ENCODE peak calls at places on chromosomes 13 and 19, in seven cellular contexts. J, P, N, R, U, Z and K are unnamed samples.

GRCh38 chr13:91017669-91018053 is 329.8 kb upstream of the MIR17HG start:
- DNase-seq in J (no peak), Z (no peak), R (no peak), P (no peak), N (no peak), U (no peak), K (no peak)

GRCh38 chr19:34084396-34085145 is 87.7 kb upstream of the LSM14A start:
- DNase-seq in N (no peak), Z (no peak), U (no peak), J (no peak), R (no peak), P (no peak), K (no peak)

GRCh38 chr13:30850204-30850866 is 55.7 kb upstream of the MEDAG start:
- DNase-seq in N (no peak), P (peak; percentile 31), J (no peak), R (no peak), U (no peak), Z (no peak), K (no peak)

GRCh38 chr19:30811397-30812098 is 439.4 kb downstream of the ZNF536 start:
- DNase-seq in P (no peak), J (no peak), Z (no peak), R (no peak), U (no peak), N (no peak), K (no peak)

GRCh38 chr19:45150731-45151725 is 9.8 kb downstream of the NKPD1 start:
- DNase-seq in N (no peak), Z (no peak), P (no peak), U (no peak), R (no peak), J (no peak), K (no peak)

GRCh38 chr13:31835932-31836331 is 96.6 kb downstream of the RXFP2 start:
- DNase-seq in J (peak; percentile 31), R (no peak), P (peak; percentile 77), U (no peak), N (no peak), Z (no peak), K (peak; percentile 67)

GRCh38 chr13:26557051-26557392 is 461 bp upstream of the WASF3 start:
- DNase-seq in J (no peak), U (no peak), N (no peak), R (no peak), P (no peak), Z (no peak), K (no peak)

GRCh38 chr19:16141043-16141442 is 2.4 kb upstream of the HSH2D start:
- DNase-seq in P (no peak), J (no peak), Z (no peak), U (peak; percentile 61), R (no peak), N (no peak), K (no peak)

GRCh38 chr13:33070713-33071112 is 54.5 kb downstream of the KL start:
- DNase-seq in J (no peak), R (no peak), Z (no peak), U (no peak), P (peak; percentile 13), N (no peak), K (no peak)

GRCh38 chr13:49303533-49304252 is 56.0 kb downstream of the CDADC1 start:
- DNase-seq in P (no peak), Z (peak; percentile 61), N (no peak), U (no peak), R (no peak), J (no peak), K (no peak)

DNA sequence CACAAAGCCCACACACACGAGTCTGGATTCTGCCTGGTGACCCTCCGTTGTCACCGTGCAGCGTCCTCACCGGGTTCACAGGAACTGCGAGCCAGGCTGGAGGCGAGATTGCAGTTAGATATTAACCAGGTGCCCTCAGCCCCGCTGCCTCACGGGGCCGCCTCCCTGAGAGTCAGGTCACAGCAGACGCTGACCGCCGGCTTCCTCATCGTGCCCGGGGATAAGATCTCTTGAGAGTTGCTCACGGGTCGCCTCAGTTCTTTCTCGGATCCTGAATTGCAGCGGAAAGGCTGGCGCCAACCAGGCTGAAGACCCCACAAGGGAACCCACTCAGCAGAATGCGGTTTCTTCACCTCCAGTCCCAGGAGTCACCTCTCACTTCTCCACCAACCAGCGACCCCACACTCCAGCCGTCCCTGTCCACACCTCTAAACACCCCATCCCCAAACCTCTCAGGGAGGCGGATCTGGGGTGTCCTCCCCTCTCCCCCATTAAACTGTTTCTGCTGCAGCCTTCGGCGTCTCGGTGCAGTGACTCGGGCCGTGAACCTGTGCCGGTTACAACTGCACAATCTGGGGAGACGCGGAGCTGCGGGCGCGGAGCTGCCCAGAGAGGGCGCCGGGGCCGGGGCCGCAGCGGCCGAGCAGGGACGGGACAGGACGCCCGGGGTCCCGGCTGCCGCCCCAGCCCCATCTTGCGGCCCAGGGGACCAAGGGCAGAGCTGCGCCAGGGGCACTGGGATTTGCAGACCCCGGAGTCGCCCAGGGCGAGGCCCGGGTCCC is 591 bp downstream of the ZNF823 start:
- DNase-seq in J (no peak), N (peak; percentile 23), Z (peak; percentile 45), P (peak; percentile 18), U (peak; percentile 84), R (peak; percentile 71), K (peak; percentile 2)
- TF ChIP-seq CTCF in J (no peak), N (no peak), Z (no peak), P (no peak), U (no peak), R (peak; percentile 28), K (no peak)

GRCh38 chr19:50420808-50421207 is 2.1 kb downstream of the SPIB start:
- DNase-seq in U (no peak), P (no peak), Z (no peak), N (no peak), R (no peak), J (no peak), K (no peak)
- H3K4me3 ChIP-seq in U (no peak overlapping the region), P (no peak overlapping the region), Z (no peak overlapping the region), N (no peak overlapping the region), R (no peak overlapping the region), J (no peak overlapping the region), K (no peak overlapping the region)

GRCh38 chr13:43981512-43982301 is 102.0 kb downstream of the LACC1 start:
- DNase-seq in N (no peak), U (no peak), P (no peak), J (no peak), Z (no peak), R (no peak), K (no peak)
- TF ChIP-seq CTCF in N (no peak), U (no peak), P (no peak), J (no peak), Z (no peak), R (no peak), K (no peak)

DNA sequence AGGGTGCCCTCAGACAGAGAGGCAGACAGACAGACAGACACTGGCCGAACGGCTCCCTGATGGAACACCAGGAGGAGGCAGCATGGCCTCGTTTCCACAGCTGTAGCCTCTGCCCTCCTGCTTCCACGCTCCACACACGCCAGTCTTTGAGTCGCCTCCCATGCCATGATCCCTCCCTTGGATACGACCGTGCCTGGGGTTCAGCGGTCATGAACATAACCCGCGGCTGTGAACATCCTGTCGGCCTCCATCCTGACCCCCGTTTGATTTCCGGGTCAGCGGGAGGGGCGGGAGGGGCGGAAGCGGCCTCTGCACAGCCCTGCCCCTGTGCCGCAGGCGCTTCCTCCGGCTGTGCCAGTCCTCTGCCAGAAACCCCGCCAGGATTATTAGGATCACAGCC is 23.4 kb downstream of the GP6 start:
- DNase-seq in Z (peak; percentile 21), R (no peak), N (peak; percentile 22), P (no peak), J (no peak), U (no peak), K (no peak)
- H3K4me3 ChIP-seq in Z (no peak overlapping the region), R (no peak overlapping the region), N (no peak overlapping the region), P (no peak overlapping the region), J (no peak overlapping the region), U (no peak overlapping the region), K (no peak overlapping the region)

DNA sequence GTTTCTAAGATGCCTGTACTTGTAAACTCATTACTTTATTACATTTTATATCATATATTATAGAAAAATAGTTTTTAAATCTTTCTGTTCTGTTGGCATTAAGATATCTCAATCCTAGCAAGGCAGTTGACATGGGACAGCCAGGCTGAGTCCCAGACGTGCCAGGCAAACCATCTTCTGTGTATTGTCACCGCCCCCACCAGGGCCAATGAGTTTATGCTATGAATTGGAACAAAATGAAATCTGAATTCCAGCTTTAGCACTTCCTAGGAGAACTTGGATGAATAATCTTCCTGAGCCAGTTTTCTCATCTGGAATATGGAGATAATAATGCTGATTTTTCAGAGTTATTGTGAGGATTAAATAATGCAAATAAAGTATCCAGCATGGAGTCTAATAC is 79.9 kb upstream of the GSX1 start:
- DNase-seq in Z (peak; percentile 32), R (no peak), J (no peak), U (peak; percentile 16), N (no peak), P (peak; percentile 8), K (no peak)
- TF ChIP-seq CTCF in Z (peak; percentile 61), R (peak; percentile 8), J (peak; percentile 33), U (no peak), N (no peak), P (peak; percentile 38), K (no peak)

GRCh38 chr13:46593403-46593802 is 40.4 kb downstream of the LRCH1 start:
- DNase-seq in J (no peak), N (no peak), P (no peak), R (no peak), U (no peak), Z (no peak), K (no peak)

GRCh38 chr13:46596501-46596900 is 43.5 kb downstream of the LRCH1 start:
- DNase-seq in U (no peak), P (no peak), R (no peak), N (no peak), J (no peak), Z (no peak), K (no peak)

GRCh38 chr13:46595918-46596315 is 42.9 kb downstream of the LRCH1 start:
- DNase-seq in N (no peak), P (no peak), R (no peak), Z (no peak), J (no peak), U (no peak), K (no peak)

GRCh38 chr13:46592410-46592809 is 39.4 kb downstream of the LRCH1 start:
- DNase-seq in R (no peak), U (no peak), J (no peak), Z (no peak), P (no peak), N (no peak), K (no peak)

GRCh38 chr13:46595136-46595917 is 42.4 kb downstream of the LRCH1 start:
- DNase-seq in P (peak; percentile 32), U (no peak), J (peak; percentile 74), R (no peak), Z (no peak), N (peak; percentile 33), K (no peak)
- H3K4me3 ChIP-seq in P (no peak overlapping the region), U (no peak overlapping the region), J (no peak overlapping the region), R (no peak overlapping the region), Z (no peak overlapping the region), N (no peak overlapping the region), K (no peak overlapping the region)